ENCODE peak calls at places on chromosomes 12 and 14, in ten cellular contexts. V is HepG2, X is keratinocyte, I is A673, H is fibroblast of lung, O is neural progenitor cell, J is HCT116, P is MM.1S, K is endothelial cell of umbilical vein, T is astrocyte. B is an unnamed sample.

GRCh38 chr14:65210118-65210826 is 108.0 kb upstream of the MAX start:
- DNase-seq in P (peak; percentile 61), H (peak; percentile 33), O (no peak), K (peak; percentile 23), I (no peak), J (no peak), V (no peak), T (peak; percentile 52), X (no peak), B (peak; percentile 41)

GRCh38 chr12:93572712-93573551 is 457 bp downstream of the SOCS2 start:
- DNase-seq in X (no peak), J (no peak), O (peak; percentile 53), K (peak; percentile 36), V (no peak), T (peak; percentile 34), P (no peak), H (no peak), I (no peak), B (peak; percentile 46)

GRCh38 chr14:67426161-67426560 is 14.2 kb upstream of the PLEK2 start:
- DNase-seq in I (no peak), O (no peak), K (no peak), X (no peak), P (peak; percentile 42), T (no peak), H (no peak), J (no peak), V (no peak), B (no peak)

GRCh38 chr14:31283568-31284252 is 76.1 kb upstream of the HECTD1 start:
- DNase-seq in I (no peak), H (no peak), X (no peak), J (no peak), P (no peak), T (peak; percentile 14), K (peak; percentile 49), O (no peak), V (no peak), B (no peak)

GRCh38 chr14:69695664-69696527 is 71.0 kb upstream of the SRSF5 start:
- DNase-seq in P (no peak), T (peak; percentile 50), I (no peak), V (no peak), K (peak; percentile 79), H (peak; percentile 44), J (no peak), O (peak; percentile 78), X (no peak), B (no peak)

GRCh38 chr12:122501489-122501989 is 807 bp upstream of the ZCCHC8 start:
- DNase-seq in I (no peak), V (no peak), X (no peak), T (no peak), J (no peak), K (no peak), P (no peak), H (no peak), O (no peak), B (no peak)

GRCh38 chr12:25151476-25151875 is 43.5 kb downstream of the DNAI7 start:
- DNase-seq in T (peak; percentile 98), J (no peak), O (peak; percentile 4), K (peak; percentile 84), I (peak; percentile 58), P (no peak), X (peak; percentile 53), H (peak; percentile 99), V (no peak), B (peak; percentile 51)

GRCh38 chr12:130965214-130965613 is 11.5 kb downstream of the ADGRD1 start:
- DNase-seq in X (no peak), J (no peak), V (no peak), K (no peak), I (peak; percentile 17), H (no peak), O (no peak), P (no peak), T (no peak), B (no peak)

GRCh38 chr14:70514168-70515069 is 20.4 kb downstream of the ADAM20 start:
- DNase-seq in K (no peak), I (no peak), P (no peak), O (no peak), H (no peak), T (no peak), V (no peak), X (no peak), J (no peak), B (peak; percentile 9)

GRCh38 chr12:102962532-102962931 is 5.1 kb downstream of the ASCL1 start:
- DNase-seq in X (no peak), T (no peak), V (no peak), I (no peak), K (no peak), P (no peak), H (no peak), O (peak; percentile 28), J (no peak), B (no peak)

GRCh38 chr12:89177802-89178201 is 174.5 kb downstream of the DUSP6 start:
- DNase-seq in J (no peak), H (no peak), O (no peak), K (no peak), I (no peak), V (no peak), P (no peak), X (no peak), T (no peak), B (no peak)

DNA sequence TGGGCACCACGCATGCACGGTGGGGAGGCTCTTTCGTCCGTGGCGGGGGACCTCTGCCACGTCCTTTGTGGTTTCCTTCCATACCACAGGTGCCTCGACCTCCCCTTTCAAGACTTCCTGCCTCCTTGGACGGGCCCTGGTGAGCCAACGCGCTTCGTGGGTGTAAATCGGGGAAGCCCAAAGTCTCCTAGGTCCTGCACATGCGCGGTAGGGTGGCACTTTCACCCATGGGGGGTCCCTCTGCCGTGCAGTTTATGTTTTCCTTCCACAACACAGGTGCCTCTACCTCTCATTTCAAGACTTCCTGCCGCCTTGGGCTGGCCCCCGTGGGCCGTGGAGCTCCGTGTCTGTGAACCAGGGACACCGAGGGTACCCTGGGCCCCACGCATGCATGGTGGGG is 349.7 kb downstream of the ALG10 start:
- DNase-seq in P (no peak), T (no peak), X (no peak), O (no peak), H (no peak), V (no peak), J (no peak), I (no peak), K (no peak), B (no peak)
- H3K9me3 ChIP-seq in P (no peaks in the 10 kb centered on the region), T (peaks cover 21% of the 10 kb centered on the region), X (peaks cover 20% of the 10 kb centered on the region), O (no peaks in the 10 kb centered on the region), H (no peaks in the 10 kb centered on the region), V (no peaks in the 10 kb centered on the region), J (no peaks in the 10 kb centered on the region), I (peaks cover 8% of the 10 kb centered on the region), K (peaks cover 2% of the 10 kb centered on the region), B (no peaks in the 10 kb centered on the region)

GRCh38 chr12:41936333-41936732 is 208.3 kb downstream of the GXYLT1 start:
- DNase-seq in O (no peak), V (no peak), X (no peak), T (no peak), K (no peak), J (no peak), P (no peak), I (no peak), H (no peak), B (no peak)
- TF ChIP-seq CTCF in O (no peak), V (no peak), X (no peak), T (no peak), K (no peak), J (no peak), P (no peak), I (no peak), H (no peak), B (peak; percentile 17)

DNA sequence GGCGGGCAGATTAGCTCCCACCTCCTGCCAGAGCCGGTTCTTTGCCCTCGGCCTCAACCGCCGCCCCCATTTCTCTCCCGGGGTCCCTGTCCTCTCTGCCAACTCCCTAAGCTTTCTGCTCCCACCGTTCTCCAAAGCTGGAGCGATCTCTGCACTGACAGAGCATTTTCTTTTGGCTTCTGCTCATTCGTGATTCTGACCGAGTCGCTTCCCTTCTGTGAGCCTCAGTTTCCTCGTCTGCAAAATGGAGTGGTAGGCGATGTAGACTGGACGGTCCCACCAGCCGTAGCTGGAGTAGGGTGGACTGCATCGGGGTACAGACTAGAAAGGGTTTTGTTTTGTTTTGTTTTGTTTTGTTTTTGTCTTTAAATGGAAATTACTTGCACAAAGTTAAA is 2.4 kb downstream of the VSX2 start:
- DNase-seq in O (no peak), H (peak; percentile 4), P (no peak), J (no peak), V (no peak), T (no peak), I (no peak), K (no peak), X (no peak), B (no peak)
- TF ChIP-seq EZH2 in O (peak; percentile 30), H (peak; percentile 93), P (no peak), J (no peak), V (no peak), T (peak; percentile 12), I (no peak), K (peak; percentile 93), X (peak; percentile 82), B (no peak)

GRCh38 chr12:34605955-34606748 is 583.9 kb downstream of the ALG10 start:
- DNase-seq in J (no peak), K (no peak), P (no peak), O (no peak), T (no peak), H (no peak), V (no peak), I (no peak), X (no peak), B (no peak)

GRCh38 chr12:34603382-34604035 is 581.2 kb downstream of the ALG10 start:
- DNase-seq in J (no peak), V (no peak), I (no peak), K (no peak), P (no peak), X (no peak), T (no peak), O (no peak), H (no peak), B (no peak)

GRCh38 chr12:34604227-34604626 is 581.9 kb downstream of the ALG10 start:
- DNase-seq in X (no peak), I (no peak), J (no peak), K (no peak), H (no peak), V (no peak), T (no peak), P (no peak), O (no peak), B (no peak)

GRCh38 chr12:34605510-34605887 is 583.2 kb downstream of the ALG10 start:
- DNase-seq in H (no peak), P (no peak), V (no peak), T (no peak), X (no peak), K (no peak), J (no peak), O (no peak), I (no peak), B (no peak)

DNA sequence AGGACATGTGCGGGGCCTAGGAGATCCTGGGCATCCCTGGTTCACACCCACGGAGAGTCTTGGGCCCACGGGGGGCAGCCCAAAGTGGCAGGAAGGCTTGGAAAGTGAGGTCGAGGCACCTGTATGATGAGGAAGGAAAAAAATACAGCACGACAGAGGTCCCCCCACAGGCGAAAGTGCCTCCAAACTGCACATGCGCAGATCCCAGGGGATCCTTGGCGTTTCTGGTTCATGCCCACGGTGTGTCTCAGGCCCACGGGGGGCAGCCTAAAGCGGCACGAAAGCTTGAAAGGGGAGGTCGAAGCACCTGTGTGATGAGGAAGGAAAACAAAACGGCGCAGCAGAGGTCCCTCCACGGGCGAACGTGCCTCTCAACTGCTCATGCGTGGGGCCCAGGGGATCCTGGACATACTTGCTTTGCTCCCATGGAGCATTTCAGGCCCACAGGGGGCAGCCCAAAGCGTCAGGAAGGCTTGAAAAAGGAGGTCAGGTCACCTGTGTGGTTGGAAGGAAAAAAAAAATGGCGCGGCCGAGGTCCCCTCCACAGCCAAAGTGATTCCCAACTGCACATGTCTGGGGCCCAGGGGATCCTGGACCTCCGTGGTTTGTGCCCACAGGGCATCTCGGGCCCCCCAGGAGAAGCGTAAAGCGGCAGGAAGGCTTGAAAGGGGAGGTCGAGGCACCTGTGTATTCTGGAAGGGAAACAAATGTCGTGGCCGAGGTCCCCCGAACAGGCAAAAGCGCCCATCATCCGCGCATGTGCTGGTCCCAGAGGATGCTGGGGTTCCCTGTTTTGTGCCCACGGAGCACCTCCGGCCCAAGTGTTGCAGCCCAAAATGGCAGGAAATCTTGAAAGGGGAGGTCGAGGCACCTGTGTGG is 582.6 kb downstream of the ALG10 start:
- DNase-seq in V (no peak), X (no peak), P (no peak), J (no peak), O (no peak), K (no peak), H (no peak), T (no peak), I (no peak), B (no peak)
- H3K9me3 ChIP-seq in V (peaks cover 81% of the 10 kb centered on the region), X (peaks cover 4% of the 10 kb centered on the region), P (no peaks in the 10 kb centered on the region), J (no peaks in the 10 kb centered on the region), O (no peaks in the 10 kb centered on the region), K (peaks cover 4% of the 10 kb centered on the region), H (no peaks in the 10 kb centered on the region), T (peaks cover 33% of the 10 kb centered on the region), I (peaks cover 21% of the 10 kb centered on the region), B (no peaks in the 10 kb centered on the region)

B was measured in PC-3.